ENCODE peak calls at places on chromosomes 2 and 18, in five cellular contexts. Q is mesenchymal stem cell; M is effector memory CD4-positive, alpha-beta T cell; S is NT2/D1; B is HCT116. D is an unnamed sample.

GRCh38 chr18:36572135-36572856 is 256.5 kb downstream of the TPGS2 start:
- DNase-seq in Q (peak; percentile 45), B (peak; percentile 8), S (no peak), M (no peak), D (peak; percentile 54)

GRCh38 chr18:65623686-65624085 is 127.1 kb upstream of the CDH7 start:
- DNase-seq in S (no peak), Q (no peak), M (no peak), B (no peak), D (no peak)

GRCh38 chr2:26691881-26692813 is at the start of gene KCNK3:
- DNase-seq in M (no peak), S (no peak), Q (peak; percentile 55), B (no peak), D (peak; percentile 29)

GRCh38 chr2:9149726-9150567 is 56.7 kb upstream of the ASAP2 start:
- DNase-seq in B (no peak), Q (no peak), S (no peak), M (no peak), D (no peak)

GRCh38 chr2:52402128-52402527 is 1365.5 kb upstream of the CHAC2 start:
- DNase-seq in S (no peak), B (no peak), M (no peak), Q (no peak), D (no peak)

GRCh38 chr2:43328157-43328556 is 101.8 kb upstream of the ZFP36L2 start:
- DNase-seq in M (no peak), S (no peak), Q (no peak), B (no peak), D (no peak)

GRCh38 chr2:9168851-9169250 is 37.8 kb upstream of the ASAP2 start:
- DNase-seq in Q (no peak), B (no peak), M (no peak), S (peak; percentile 33), D (no peak)

GRCh38 chr18:8288447-8289213 is 320.6 kb upstream of the RAB12 start:
- DNase-seq in S (no peak), M (no peak), Q (no peak), B (no peak), D (no peak)

GRCh38 chr2:18077724-18078123 is 199.3 kb downstream of the KCNS3 start:
- DNase-seq in S (no peak), M (no peak), B (no peak), Q (peak; percentile 83), D (no peak)

GRCh38 chr18:26546170-26546874 is 2.0 kb downstream of the KCTD1 start:
- DNase-seq in M (no peak), Q (no peak), S (no peak), B (no peak), D (peak; percentile 45)

GRCh38 chr2:222854773-222855700 is 5.8 kb upstream of the ACSL3 start:
- DNase-seq in B (no peak), S (no peak), M (no peak), Q (no peak), D (no peak)

GRCh38 chr2:8652774-8653426 is 29.0 kb upstream of the ID2 start:
- DNase-seq in M (no peak), B (no peak), S (no peak), Q (no peak), D (no peak)

GRCh38 chr2:3160751-3161330 is 216.8 kb downstream of the EIPR1 start:
- DNase-seq in B (no peak), S (no peak), M (no peak), Q (peak; percentile 28), D (no peak)

GRCh38 chr2:149630445-149630844 is 42.9 kb upstream of the MMADHC start:
- DNase-seq in M (no peak), S (no peak), B (no peak), Q (no peak), D (no peak)

GRCh38 chr2:73089270-73090030 is 17.9 kb upstream of the SFXN5 start:
- DNase-seq in B (peak; percentile 27), M (no peak), S (no peak), Q (peak; percentile 98), D (no peak)

GRCh38 chr2:20983844-20984243 is 60.0 kb downstream of the APOB start:
- DNase-seq in S (no peak), Q (no peak), B (no peak), M (no peak), D (no peak)

GRCh38 chr2:102226612-102227351 is 40.0 kb downstream of the IL1RL2 start:
- DNase-seq in S (no peak), B (no peak), Q (peak; percentile 68), M (no peak), D (no peak)

GRCh38 chr2:44430340-44430739 is 68.6 kb downstream of the CAMKMT start:
- DNase-seq in M (no peak), Q (no peak), B (no peak), S (peak; percentile 49), D (no peak)

GRCh38 chr2:232368311-232368731 is 10.2 kb upstream of the ALPP start:
- DNase-seq in Q (peak; percentile 40), S (no peak), M (no peak), B (no peak), D (no peak)

GRCh38 chr2:55986700-55987440 is 63.3 kb upstream of the EFEMP1 start:
- DNase-seq in B (no peak), M (no peak), S (no peak), Q (no peak), D (no peak)

GRCh38 chr2:48248251-48248933 is 281.6 kb upstream of the STON1 start:
- DNase-seq in M (no peak), S (peak; percentile 58), Q (peak; percentile 94), B (peak; percentile 60), D (no peak)

GRCh38 chr2:184814428-184814827 is 216.1 kb downstream of the ZNF804A start:
- DNase-seq in M (no peak), S (no peak), B (no peak), Q (no peak), D (no peak)

GRCh38 chr2:172993924-172994717 is 81.5 kb upstream of the MAP3K20 start:
- DNase-seq in M (no peak), Q (no peak), S (no peak), B (no peak), D (no peak)

GRCh38 chr2:85800576-85800975 is 46.8 kb downstream of the ATOH8 start:
- DNase-seq in S (no peak), M (no peak), Q (no peak), B (no peak), D (no peak)

GRCh38 chr2:19029655-19030054 is 328.8 kb downstream of the OSR1 start:
- DNase-seq in B (no peak), S (no peak), Q (no peak), M (no peak), D (no peak)

GRCh38 chr2:43071629-43072550 is 154.5 kb downstream of the ZFP36L2 start:
- DNase-seq in M (no peak), B (no peak), Q (peak; percentile 29), S (no peak), D (no peak)

GRCh38 chr2:24814498-24814897 is 21.3 kb downstream of the CENPO start:
- DNase-seq in S (no peak), M (no peak), Q (no peak), B (no peak), D (no peak)

GRCh38 chr2:24816884-24817283 is 23.7 kb downstream of the CENPO start:
- DNase-seq in Q (peak; percentile 91), M (no peak), B (no peak), S (no peak), D (no peak)

GRCh38 chr2:24815171-24815570 is 21.9 kb downstream of the CENPO start:
- DNase-seq in S (no peak), M (no peak), Q (no peak), B (no peak), D (no peak)

GRCh38 chr2:24816404-24816803 is 23.2 kb downstream of the CENPO start:
- DNase-seq in M (no peak), B (no peak), Q (no peak), S (no peak), D (no peak)

GRCh38 chr2:24813645-24814257 is 20.5 kb downstream of the CENPO start:
- DNase-seq in M (no peak), S (no peak), Q (no peak), B (no peak), D (no peak)
- H3K36me3 ChIP-seq in M (no peaks in the 10 kb centered on the region), S (peaks cover 61% of the 10 kb centered on the region), Q (peaks cover 27% of the 10 kb centered on the region), B (peaks cover 27% of the 10 kb centered on the region), D (peaks cover 56% of the 10 kb centered on the region)

GRCh38 chr2:233847248-233847898 is 7.0 kb downstream of the HJURP start:
- DNase-seq in B (no peak), Q (no peak), S (no peak), M (no peak), D (no peak)

GRCh38 chr2:233844064-233844807 is 10.1 kb downstream of the HJURP start:
- DNase-seq in Q (no peak), B (no peak), S (no peak), M (no peak), D (no peak)

GRCh38 chr2:233844836-233845235 is 9.5 kb downstream of the HJURP start:
- DNase-seq in M (no peak), S (no peak), B (no peak), Q (no peak), D (no peak)

GRCh38 chr2:233846387-233847247 is 7.7 kb downstream of the HJURP start:
- DNase-seq in M (no peak), S (no peak), Q (no peak), B (no peak), D (no peak)

GRCh38 chr2:233845301-233846060 is 8.9 kb downstream of the HJURP start:
- DNase-seq in B (no peak), M (no peak), Q (no peak), S (no peak), D (no peak)
- H3K36me3 ChIP-seq in B (peaks cover 82% of the 10 kb centered on the region), M (no peaks in the 10 kb centered on the region), Q (peaks cover 34% of the 10 kb centered on the region), S (peaks cover 98% of the 10 kb centered on the region), D (peaks cover 100% of the 10 kb centered on the region)

GRCh38 chr2:61158356-61158944 is 3.5 kb upstream of the C2orf74 start:
- DNase-seq in B (no peak), S (no peak), M (no peak), Q (no peak), D (no peak)

GRCh38 chr2:61161888-61162287 is at the start of gene C2orf74:
- DNase-seq in S (no peak), Q (no peak), M (no peak), B (no peak), D (no peak)

GRCh38 chr2:61167587-61167986 is 5.6 kb downstream of the C2orf74 start:
- DNase-seq in S (no peak), Q (no peak), B (no peak), M (no peak), D (no peak)

GRCh38 chr2:61165946-61166345 is 4.0 kb downstream of the C2orf74 start:
- DNase-seq in Q (peak; percentile 15), M (no peak), B (no peak), S (no peak), D (no peak)

GRCh38 chr2:61162721-61163120 is 733 bp downstream of the C2orf74 start:
- DNase-seq in B (no peak), S (no peak), Q (no peak), M (no peak), D (no peak)
- H3K36me3 ChIP-seq in B (no peaks in the 10 kb centered on the region), S (peaks cover 61% of the 10 kb centered on the region), Q (peaks cover 74% of the 10 kb centered on the region), M (peaks cover 10% of the 10 kb centered on the region), D (no peaks in the 10 kb centered on the region)

GRCh38 chr2:40304340-40304739 is 147.6 kb downstream of the SLC8A1 start:
- DNase-seq in B (no peak), M (no peak), S (no peak), Q (no peak), D (no peak)

GRCh38 chr2:40299173-40299572 is 152.7 kb downstream of the SLC8A1 start:
- DNase-seq in M (no peak), Q (no peak), B (no peak), S (no peak), D (no peak)

GRCh38 chr2:40300391-40300790 is 151.5 kb downstream of the SLC8A1 start:
- DNase-seq in B (no peak), M (no peak), Q (no peak), S (no peak), D (no peak)

GRCh38 chr2:40303746-40304145 is 148.1 kb downstream of the SLC8A1 start:
- DNase-seq in M (no peak), S (no peak), B (no peak), Q (no peak), D (no peak)

GRCh38 chr2:40302751-40303150 is 149.1 kb downstream of the SLC8A1 start:
- DNase-seq in S (no peak), M (no peak), B (no peak), Q (no peak), D (no peak)
- H3K36me3 ChIP-seq in S (no peaks in the 10 kb centered on the region), M (no peaks in the 10 kb centered on the region), B (no peaks in the 10 kb centered on the region), Q (no peaks in the 10 kb centered on the region), D (no peaks in the 10 kb centered on the region)

D was measured in HAP-1.